ENCODE peak calls at places on chromosome 17, in seven cellular contexts. One of them, this sample, is unnamed. For H3K4me1 and H3K27me3, the result is how much of the 10 kb centered on the place peaks cover.

GRCh38 chr17:77453613-77454559 is 313.1 kb downstream of the SEC14L1 start:
- DNase-seq in effector memory CD4-positive, alpha-beta T cell: peak
- DNase-seq in HepG2: peak
- DNase-seq in ovary: no peak
- DNase-seq in Peyer's patch: peak
- DNase-seq in heart left ventricle: peak
- DNase-seq in tibial artery: no peak
- DNase-seq in this sample: peak

GRCh38 chr17:3911271-3912053 is 4.8 kb downstream of the P2RX1 start:
- DNase-seq in HepG2: no peak
- DNase-seq in heart left ventricle: no peak
- DNase-seq in tibial artery: peak
- DNase-seq in ovary: no peak
- DNase-seq in effector memory CD4-positive, alpha-beta T cell: peak
- DNase-seq in Peyer's patch: no peak
- DNase-seq in this sample: peak

GRCh38 chr17:29219378-29220047 is 27.1 kb upstream of the CRYBA1 start:
- DNase-seq in ovary: peak
- DNase-seq in HepG2: peak
- DNase-seq in effector memory CD4-positive, alpha-beta T cell: peak
- DNase-seq in tibial artery: peak
- DNase-seq in Peyer's patch: peak
- DNase-seq in heart left ventricle: peak
- DNase-seq in this sample: peak

GRCh38 chr17:31155208-31155810 is 60.5 kb downstream of the NF1 start:
- DNase-seq in effector memory CD4-positive, alpha-beta T cell: no peak
- DNase-seq in tibial artery: no peak
- DNase-seq in Peyer's patch: no peak
- DNase-seq in heart left ventricle: no peak
- DNase-seq in HepG2: no peak
- DNase-seq in ovary: no peak
- DNase-seq in this sample: no peak

GRCh38 chr17:75109407-75110236 is at the start of gene ARMC7:
- DNase-seq in tibial artery: peak
- DNase-seq in heart left ventricle: peak
- DNase-seq in ovary: peak
- DNase-seq in Peyer's patch: peak
- DNase-seq in effector memory CD4-positive, alpha-beta T cell: peak
- DNase-seq in HepG2: peak
- DNase-seq in this sample: peak

GRCh38 chr17:72342582-72343527 is 222.0 kb downstream of the SOX9 start:
- DNase-seq in heart left ventricle: peak
- DNase-seq in ovary: no peak
- DNase-seq in Peyer's patch: no peak
- DNase-seq in tibial artery: no peak
- DNase-seq in HepG2: no peak
- DNase-seq in effector memory CD4-positive, alpha-beta T cell: no peak
- DNase-seq in this sample: no peak

GRCh38 chr17:43338886-43339516 is 59.8 kb upstream of the ARL4D start:
- DNase-seq in Peyer's patch: peak
- DNase-seq in HepG2: peak
- DNase-seq in heart left ventricle: peak
- DNase-seq in effector memory CD4-positive, alpha-beta T cell: peak
- DNase-seq in ovary: peak
- DNase-seq in tibial artery: peak
- DNase-seq in this sample: peak

GRCh38 chr17:64618848-64619247 is 43.3 kb downstream of the SMURF2 start:
- DNase-seq in ovary: no peak
- DNase-seq in Peyer's patch: no peak
- DNase-seq in HepG2: no peak
- DNase-seq in tibial artery: no peak
- DNase-seq in effector memory CD4-positive, alpha-beta T cell: no peak
- DNase-seq in heart left ventricle: no peak
- DNase-seq in this sample: no peak

GRCh38 chr17:59680314-59680713 is 26.9 kb downstream of the PTRH2 start:
- DNase-seq in tibial artery: no peak
- DNase-seq in Peyer's patch: no peak
- DNase-seq in effector memory CD4-positive, alpha-beta T cell: no peak
- DNase-seq in HepG2: no peak
- DNase-seq in heart left ventricle: no peak
- DNase-seq in ovary: no peak
- DNase-seq in this sample: no peak

GRCh38 chr17:37676115-37676925 is 33.1 kb upstream of the DDX52 start:
- DNase-seq in heart left ventricle: no peak
- DNase-seq in effector memory CD4-positive, alpha-beta T cell: no peak
- DNase-seq in HepG2: peak
- DNase-seq in ovary: no peak
- DNase-seq in Peyer's patch: peak
- DNase-seq in tibial artery: no peak
- DNase-seq in this sample: no peak

GRCh38 chr17:6782244-6782643 is 6.2 kb downstream of the FBXO39 start:
- DNase-seq in Peyer's patch: no peak
- DNase-seq in tibial artery: no peak
- DNase-seq in effector memory CD4-positive, alpha-beta T cell: no peak
- DNase-seq in heart left ventricle: no peak
- DNase-seq in ovary: no peak
- DNase-seq in HepG2: no peak
- DNase-seq in this sample: no peak

GRCh38 chr17:74147966-74148365 is 55.5 kb upstream of the RPL38 start:
- DNase-seq in effector memory CD4-positive, alpha-beta T cell: no peak
- DNase-seq in HepG2: no peak
- DNase-seq in heart left ventricle: no peak
- DNase-seq in tibial artery: peak
- DNase-seq in Peyer's patch: no peak
- DNase-seq in ovary: no peak
- DNase-seq in this sample: no peak

GRCh38 chr17:69406906-69407305 is 7.6 kb upstream of the MAP2K6 start:
- DNase-seq in heart left ventricle: no peak
- DNase-seq in ovary: no peak
- DNase-seq in tibial artery: no peak
- DNase-seq in effector memory CD4-positive, alpha-beta T cell: no peak
- DNase-seq in Peyer's patch: no peak
- DNase-seq in HepG2: no peak
- DNase-seq in this sample: no peak

GRCh38 chr17:27318633-27319032 is 24.7 kb downstream of the WSB1 start:
- DNase-seq in effector memory CD4-positive, alpha-beta T cell: no peak
- DNase-seq in ovary: no peak
- DNase-seq in Peyer's patch: no peak
- DNase-seq in heart left ventricle: no peak
- DNase-seq in HepG2: no peak
- DNase-seq in tibial artery: no peak
- DNase-seq in this sample: no peak

GRCh38 chr17:41647940-41648410 is 23.6 kb upstream of the KRT17 start:
- DNase-seq in HepG2: peak
- DNase-seq in Peyer's patch: peak
- DNase-seq in tibial artery: peak
- DNase-seq in ovary: peak
- DNase-seq in heart left ventricle: peak
- DNase-seq in effector memory CD4-positive, alpha-beta T cell: peak
- DNase-seq in this sample: peak

GRCh38 chr17:35117984-35118383 is 1.7 kb downstream of the RAD51D start:
- DNase-seq in HepG2: peak
- DNase-seq in heart left ventricle: no peak
- DNase-seq in ovary: no peak
- DNase-seq in tibial artery: no peak
- DNase-seq in Peyer's patch: peak
- DNase-seq in effector memory CD4-positive, alpha-beta T cell: no peak
- DNase-seq in this sample: peak

GRCh38 chr17:19724501-19725420 is 8.4 kb upstream of the SLC47A2 start:
- DNase-seq in HepG2: no peak
- DNase-seq in tibial artery: peak
- DNase-seq in Peyer's patch: peak
- DNase-seq in ovary: peak
- DNase-seq in heart left ventricle: peak
- DNase-seq in effector memory CD4-positive, alpha-beta T cell: peak
- DNase-seq in this sample: peak
- H3K4me3 ChIP-seq in HepG2: no peak
- H3K4me3 ChIP-seq in tibial artery: peak
- H3K4me3 ChIP-seq in Peyer's patch: peak
- H3K4me3 ChIP-seq in ovary: no peak
- H3K4me3 ChIP-seq in heart left ventricle: no peak
- H3K4me3 ChIP-seq in effector memory CD4-positive, alpha-beta T cell: peak
- H3K4me3 ChIP-seq in this sample: peak

DNA sequence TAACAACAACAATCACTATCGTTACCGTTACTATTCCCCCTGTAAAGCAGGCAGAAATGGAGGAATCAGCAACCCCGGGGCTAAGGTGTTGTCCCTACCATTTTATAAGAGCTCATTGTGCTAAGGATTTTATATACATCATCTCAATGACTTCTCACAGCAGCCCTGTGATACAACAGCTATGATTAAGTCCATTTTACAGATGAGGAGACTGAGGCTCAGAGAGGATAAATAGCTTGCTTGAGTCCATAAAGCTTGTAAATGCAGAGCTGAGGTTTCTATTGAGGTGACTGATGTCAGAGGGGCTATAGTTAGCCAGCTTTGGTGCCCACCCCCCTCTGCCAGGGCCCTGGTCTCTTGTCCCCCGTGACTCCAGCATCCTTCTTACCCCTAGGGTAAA is 16.7 kb upstream of the PDK2 start:
- DNase-seq in ovary: no peak
- DNase-seq in tibial artery: no peak
- DNase-seq in HepG2: no peak
- DNase-seq in heart left ventricle: no peak
- DNase-seq in Peyer's patch: no peak
- DNase-seq in effector memory CD4-positive, alpha-beta T cell: no peak
- DNase-seq in this sample: no peak
- H3K4me1 ChIP-seq in ovary: under half
- H3K4me1 ChIP-seq in tibial artery: under half
- H3K4me1 ChIP-seq in HepG2: under half
- H3K4me1 ChIP-seq in heart left ventricle: under half
- H3K4me1 ChIP-seq in Peyer's patch: under half
- H3K4me1 ChIP-seq in effector memory CD4-positive, alpha-beta T cell: under half
- H3K4me1 ChIP-seq in this sample: under half

DNA sequence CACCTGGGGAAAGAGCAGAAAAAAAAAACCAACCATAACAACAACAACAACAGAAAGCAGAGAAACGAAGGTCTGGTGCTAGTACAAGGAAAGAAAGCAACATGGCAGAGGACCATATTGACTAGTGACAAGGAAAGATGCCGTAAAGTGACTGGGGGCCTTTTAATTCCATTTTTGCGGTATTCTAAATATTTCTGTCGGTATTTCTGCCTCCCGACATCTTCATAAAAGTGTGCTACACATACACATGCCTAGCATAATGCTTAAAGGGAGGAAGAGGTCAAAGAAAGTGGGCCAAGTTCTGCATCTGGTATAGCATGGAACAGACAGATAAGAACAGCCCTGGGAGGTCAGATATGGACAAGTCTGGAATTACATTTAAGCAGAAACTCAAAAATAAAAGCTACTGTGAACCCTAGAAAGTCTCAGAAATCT is 19.5 kb upstream of the RNF43 start:
- DNase-seq in Peyer's patch: no peak
- DNase-seq in ovary: no peak
- DNase-seq in heart left ventricle: no peak
- DNase-seq in HepG2: no peak
- DNase-seq in effector memory CD4-positive, alpha-beta T cell: no peak
- DNase-seq in tibial artery: no peak
- DNase-seq in this sample: no peak
- H3K27me3 ChIP-seq in Peyer's patch: under half
- H3K27me3 ChIP-seq in ovary: under half
- H3K27me3 ChIP-seq in heart left ventricle: under half
- H3K27me3 ChIP-seq in HepG2: under half
- H3K27me3 ChIP-seq in effector memory CD4-positive, alpha-beta T cell: under half
- H3K27me3 ChIP-seq in tibial artery: under half
- H3K27me3 ChIP-seq in this sample: under half

GRCh38 chr17:48594412-48595106 is 980 bp upstream of the HOXB5 start:
- DNase-seq in ovary: no peak
- DNase-seq in effector memory CD4-positive, alpha-beta T cell: no peak
- DNase-seq in tibial artery: no peak
- DNase-seq in Peyer's patch: peak
- DNase-seq in heart left ventricle: no peak
- DNase-seq in HepG2: no peak
- DNase-seq in this sample: no peak

GRCh38 chr17:48596735-48597491 is 3.3 kb upstream of the HOXB5 start:
- DNase-seq in effector memory CD4-positive, alpha-beta T cell: no peak
- DNase-seq in heart left ventricle: no peak
- DNase-seq in tibial artery: no peak
- DNase-seq in HepG2: no peak
- DNase-seq in Peyer's patch: no peak
- DNase-seq in ovary: no peak
- DNase-seq in this sample: no peak

GRCh38 chr17:48595107-48595999 is 1.8 kb upstream of the HOXB5 start:
- DNase-seq in Peyer's patch: peak
- DNase-seq in tibial artery: no peak
- DNase-seq in HepG2: no peak
- DNase-seq in ovary: no peak
- DNase-seq in effector memory CD4-positive, alpha-beta T cell: no peak
- DNase-seq in heart left ventricle: no peak
- DNase-seq in this sample: no peak

GRCh38 chr17:48597492-48597774 is 3.9 kb upstream of the HOXB5 start:
- DNase-seq in tibial artery: no peak
- DNase-seq in ovary: no peak
- DNase-seq in HepG2: no peak
- DNase-seq in Peyer's patch: no peak
- DNase-seq in effector memory CD4-positive, alpha-beta T cell: no peak
- DNase-seq in heart left ventricle: no peak
- DNase-seq in this sample: no peak

DNA sequence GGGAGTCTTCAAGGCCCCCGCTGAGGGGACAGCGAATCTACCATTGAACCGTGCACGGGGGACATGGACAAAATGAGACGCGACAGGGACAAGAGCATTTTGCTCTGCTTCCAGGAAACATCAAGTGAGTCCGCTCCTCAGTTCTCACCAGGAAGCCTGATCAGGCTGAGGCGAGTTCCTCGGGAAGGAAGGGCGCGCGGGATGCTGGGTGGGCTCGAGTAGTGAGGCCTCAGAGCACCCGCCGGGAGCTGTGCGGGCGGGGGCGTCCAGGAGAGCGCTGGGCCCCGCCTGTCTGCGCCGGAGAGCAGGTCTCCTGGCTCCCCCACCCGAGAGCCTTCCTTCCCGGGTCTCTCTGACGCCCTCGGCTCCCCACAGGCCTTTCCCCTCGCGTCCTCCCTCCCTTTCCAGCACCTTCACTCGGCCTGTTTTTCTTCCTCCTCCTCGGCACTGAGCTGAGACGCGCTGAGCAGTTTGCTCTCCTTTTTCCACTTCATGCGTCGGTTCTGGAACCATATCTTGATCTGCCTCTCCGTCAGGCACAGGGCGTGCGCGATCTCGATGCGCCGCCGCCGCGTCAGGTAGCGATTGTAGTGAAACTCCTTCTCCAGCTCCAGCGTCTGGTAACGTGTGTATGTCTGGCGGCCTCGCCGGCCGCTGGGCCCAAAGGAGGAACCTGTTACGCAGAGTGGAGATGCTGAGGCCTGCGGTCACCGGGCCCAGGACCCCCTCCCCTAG is 2.6 kb upstream of the HOXB5 start:
- DNase-seq in ovary: no peak
- DNase-seq in effector memory CD4-positive, alpha-beta T cell: no peak
- DNase-seq in HepG2: no peak
- DNase-seq in Peyer's patch: peak
- DNase-seq in tibial artery: no peak
- DNase-seq in heart left ventricle: no peak
- DNase-seq in this sample: no peak
- H3K4me3 ChIP-seq in ovary: no peak
- H3K4me3 ChIP-seq in effector memory CD4-positive, alpha-beta T cell: peak
- H3K4me3 ChIP-seq in HepG2: no peak
- H3K4me3 ChIP-seq in Peyer's patch: peak
- H3K4me3 ChIP-seq in tibial artery: no peak
- H3K4me3 ChIP-seq in heart left ventricle: peak
- H3K4me3 ChIP-seq in this sample: peak